ENCODE peak calls at places on chromosomes 2 and 18, in five cellular contexts. One of them, this sample, is unnamed.

GRCh38 chr2:70121627-70122372 is 34.5 kb downstream of the PCBP1 start:
- DNase-seq in GM12864: no peak
- DNase-seq in brain microvascular endothelial cell: no peak
- DNase-seq in PC-9: no peak
- DNase-seq in hepatocyte: no peak
- DNase-seq in this sample: peak

GRCh38 chr2:185567940-185568339 is 170.7 kb upstream of the FSIP2 start:
- DNase-seq in GM12864: no peak
- DNase-seq in brain microvascular endothelial cell: no peak
- DNase-seq in PC-9: no peak
- DNase-seq in hepatocyte: no peak
- DNase-seq in this sample: no peak

GRCh38 chr18:22056962-22057361 is 112.4 kb upstream of the GATA6 start:
- DNase-seq in GM12864: no peak
- DNase-seq in brain microvascular endothelial cell: no peak
- DNase-seq in PC-9: no peak
- DNase-seq in hepatocyte: no peak
- DNase-seq in this sample: no peak

GRCh38 chr2:166867874-166868514 is 20.3 kb upstream of the XIRP2 start:
- DNase-seq in GM12864: no peak
- DNase-seq in brain microvascular endothelial cell: no peak
- DNase-seq in PC-9: no peak
- DNase-seq in hepatocyte: no peak
- DNase-seq in this sample: no peak

GRCh38 chr2:39696838-39697237 is 31.1 kb downstream of the TMEM178A start:
- DNase-seq in GM12864: no peak
- DNase-seq in brain microvascular endothelial cell: peak
- DNase-seq in PC-9: no peak
- DNase-seq in hepatocyte: peak
- DNase-seq in this sample: no peak

GRCh38 chr2:20106746-20107145 is 55.3 kb upstream of the LAPTM4A start:
- DNase-seq in GM12864: no peak
- DNase-seq in brain microvascular endothelial cell: no peak
- DNase-seq in PC-9: peak
- DNase-seq in hepatocyte: peak
- DNase-seq in this sample: no peak

GRCh38 chr2:57959380-57959779 is 87.2 kb upstream of the VRK2 start:
- DNase-seq in GM12864: no peak
- DNase-seq in brain microvascular endothelial cell: no peak
- DNase-seq in PC-9: no peak
- DNase-seq in hepatocyte: no peak
- DNase-seq in this sample: no peak

GRCh38 chr2:141021109-141021508 is 1109.7 kb downstream of the LRP1B start:
- DNase-seq in GM12864: no peak
- DNase-seq in brain microvascular endothelial cell: peak
- DNase-seq in PC-9: peak
- DNase-seq in hepatocyte: no peak
- DNase-seq in this sample: no peak

GRCh38 chr2:233835230-233836186 is 18.8 kb downstream of the HJURP start:
- DNase-seq in GM12864: no peak
- DNase-seq in brain microvascular endothelial cell: no peak
- DNase-seq in PC-9: no peak
- DNase-seq in hepatocyte: no peak
- DNase-seq in this sample: no peak

GRCh38 chr18:35039633-35040032 is 1.6 kb upstream of the MAPRE2 start:
- DNase-seq in GM12864: no peak
- DNase-seq in brain microvascular endothelial cell: peak
- DNase-seq in PC-9: peak
- DNase-seq in hepatocyte: no peak
- DNase-seq in this sample: no peak

GRCh38 chr2:26401739-26402541 is at the start of gene DRC1:
- DNase-seq in GM12864: no peak
- DNase-seq in brain microvascular endothelial cell: peak
- DNase-seq in PC-9: no peak
- DNase-seq in hepatocyte: peak
- DNase-seq in this sample: peak

GRCh38 chr2:44433841-44434240 is 72.1 kb downstream of the CAMKMT start:
- DNase-seq in GM12864: no peak
- DNase-seq in brain microvascular endothelial cell: no peak
- DNase-seq in PC-9: peak
- DNase-seq in hepatocyte: no peak
- DNase-seq in this sample: no peak

GRCh38 chr2:104852161-104852689 is 1.7 kb upstream of the POU3F3 start:
- DNase-seq in GM12864: no peak
- DNase-seq in brain microvascular endothelial cell: no peak
- DNase-seq in PC-9: no peak
- DNase-seq in hepatocyte: no peak
- DNase-seq in this sample: no peak

GRCh38 chr2:191105082-191105481 is 45.7 kb downstream of the STAT4 start:
- DNase-seq in GM12864: no peak
- DNase-seq in brain microvascular endothelial cell: peak
- DNase-seq in PC-9: no peak
- DNase-seq in hepatocyte: no peak
- DNase-seq in this sample: no peak

GRCh38 chr2:133377021-133377481 is 191.2 kb downstream of the NCKAP5 start:
- DNase-seq in GM12864: no peak
- DNase-seq in brain microvascular endothelial cell: no peak
- DNase-seq in PC-9: no peak
- DNase-seq in hepatocyte: no peak
- DNase-seq in this sample: no peak

GRCh38 chr2:70984576-70985282 is 6.3 kb downstream of the ANKRD53 start:
- DNase-seq in GM12864: no peak
- DNase-seq in brain microvascular endothelial cell: no peak
- DNase-seq in PC-9: no peak
- DNase-seq in hepatocyte: peak
- DNase-seq in this sample: peak

GRCh38 chr2:35343135-35343534 is 1012.4 kb upstream of the CRIM1 start:
- DNase-seq in GM12864: no peak
- DNase-seq in brain microvascular endothelial cell: no peak
- DNase-seq in PC-9: no peak
- DNase-seq in hepatocyte: no peak
- DNase-seq in this sample: no peak

GRCh38 chr2:79717364-79718007 is 204.6 kb downstream of the CTNNA2 start:
- DNase-seq in GM12864: no peak
- DNase-seq in brain microvascular endothelial cell: peak
- DNase-seq in PC-9: no peak
- DNase-seq in hepatocyte: peak
- DNase-seq in this sample: no peak

GRCh38 chr18:58336605-58337004 is 292.3 kb downstream of the ALPK2 start:
- DNase-seq in GM12864: no peak
- DNase-seq in brain microvascular endothelial cell: no peak
- DNase-seq in PC-9: no peak
- DNase-seq in hepatocyte: no peak
- DNase-seq in this sample: no peak

GRCh38 chr2:28251337-28251736 is 141.3 kb upstream of the FOSL2 start:
- DNase-seq in GM12864: no peak
- DNase-seq in brain microvascular endothelial cell: no peak
- DNase-seq in PC-9: no peak
- DNase-seq in hepatocyte: no peak
- DNase-seq in this sample: no peak

GRCh38 chr18:75502286-75502685 is 74.8 kb upstream of the SMIM21 start:
- DNase-seq in GM12864: no peak
- DNase-seq in brain microvascular endothelial cell: peak
- DNase-seq in PC-9: no peak
- DNase-seq in hepatocyte: no peak
- DNase-seq in this sample: no peak

GRCh38 chr2:133753665-133754064 is 185.4 kb upstream of the NCKAP5 start:
- DNase-seq in GM12864: no peak
- DNase-seq in brain microvascular endothelial cell: no peak
- DNase-seq in PC-9: no peak
- DNase-seq in hepatocyte: no peak
- DNase-seq in this sample: no peak

GRCh38 chr2:25305809-25306208 is 35.9 kb downstream of the DNMT3A start:
- DNase-seq in GM12864: no peak
- DNase-seq in brain microvascular endothelial cell: no peak
- DNase-seq in PC-9: peak
- DNase-seq in hepatocyte: no peak
- DNase-seq in this sample: no peak

GRCh38 chr2:127067620-127068350 is 39.2 kb downstream of the BIN1 start:
- DNase-seq in GM12864: no peak
- DNase-seq in brain microvascular endothelial cell: peak
- DNase-seq in PC-9: peak
- DNase-seq in hepatocyte: peak
- DNase-seq in this sample: peak

GRCh38 chr2:172096661-172097547 is 5.8 kb downstream of the DLX2 start:
- DNase-seq in GM12864: no peak
- DNase-seq in brain microvascular endothelial cell: no peak
- DNase-seq in PC-9: no peak
- DNase-seq in hepatocyte: peak
- DNase-seq in this sample: peak

GRCh38 chr18:33584845-33585775 is 7.1 kb downstream of the ASXL3 start:
- DNase-seq in GM12864: no peak
- DNase-seq in brain microvascular endothelial cell: no peak
- DNase-seq in PC-9: no peak
- DNase-seq in hepatocyte: no peak
- DNase-seq in this sample: no peak

GRCh38 chr18:49368876-49369440 is 91.5 kb downstream of the DYM start:
- DNase-seq in GM12864: no peak
- DNase-seq in brain microvascular endothelial cell: no peak
- DNase-seq in PC-9: no peak
- DNase-seq in hepatocyte: no peak
- DNase-seq in this sample: no peak

GRCh38 chr18:907171-907879 is 2.7 kb downstream of the ADCYAP1 start:
- DNase-seq in GM12864: no peak
- DNase-seq in brain microvascular endothelial cell: no peak
- DNase-seq in PC-9: no peak
- DNase-seq in hepatocyte: peak
- DNase-seq in this sample: peak

GRCh38 chr2:56128235-56128634 is 55.6 kb upstream of the CCDC85A start:
- DNase-seq in GM12864: no peak
- DNase-seq in brain microvascular endothelial cell: no peak
- DNase-seq in PC-9: no peak
- DNase-seq in hepatocyte: no peak
- DNase-seq in this sample: no peak

GRCh38 chr2:71700041-71700879 is 246.9 kb downstream of the DYSF start:
- DNase-seq in GM12864: no peak
- DNase-seq in brain microvascular endothelial cell: no peak
- DNase-seq in PC-9: no peak
- DNase-seq in hepatocyte: no peak
- DNase-seq in this sample: no peak

GRCh38 chr2:178804791-178805190 is 2.4 kb downstream of the TTN start:
- DNase-seq in GM12864: no peak
- DNase-seq in brain microvascular endothelial cell: peak
- DNase-seq in PC-9: no peak
- DNase-seq in hepatocyte: no peak
- DNase-seq in this sample: peak

GRCh38 chr18:40956213-40956612 is 998.8 kb upstream of the PIK3C3 start:
- DNase-seq in GM12864: no peak
- DNase-seq in brain microvascular endothelial cell: no peak
- DNase-seq in PC-9: no peak
- DNase-seq in hepatocyte: no peak
- DNase-seq in this sample: no peak

GRCh38 chr18:35513181-35513932 is 15.6 kb upstream of the INO80C start:
- DNase-seq in GM12864: no peak
- DNase-seq in brain microvascular endothelial cell: peak
- DNase-seq in PC-9: peak
- DNase-seq in hepatocyte: peak
- DNase-seq in this sample: no peak

GRCh38 chr2:15748736-15749323 is 157.2 kb downstream of the DDX1 start:
- DNase-seq in GM12864: no peak
- DNase-seq in brain microvascular endothelial cell: no peak
- DNase-seq in PC-9: no peak
- DNase-seq in hepatocyte: peak
- DNase-seq in this sample: peak

GRCh38 chr18:32582455-32582854 is 111.8 kb upstream of the GAREM1 start:
- DNase-seq in GM12864: no peak
- DNase-seq in brain microvascular endothelial cell: no peak
- DNase-seq in PC-9: no peak
- DNase-seq in hepatocyte: no peak
- DNase-seq in this sample: no peak

DNA sequence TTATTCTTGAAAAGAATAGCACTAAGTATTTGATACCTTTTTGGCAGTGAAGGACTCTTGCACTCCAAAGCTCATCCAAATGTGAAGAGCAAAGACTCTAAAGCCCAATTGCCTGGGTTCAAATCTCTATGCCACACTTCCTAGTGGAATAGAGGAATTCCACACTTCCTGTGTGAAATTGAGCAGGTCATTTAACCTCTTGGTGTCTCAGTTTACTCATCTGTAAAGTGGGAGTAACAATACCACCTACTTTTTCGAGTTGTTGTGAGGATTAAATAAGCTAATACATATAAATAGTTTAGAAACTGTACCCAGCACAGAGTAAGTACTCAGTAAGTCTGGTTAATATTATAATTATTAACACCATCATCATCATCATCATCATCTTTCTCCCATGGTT is 72.6 kb downstream of the AP1S3 start:
- DNase-seq in GM12864: no peak
- DNase-seq in brain microvascular endothelial cell: no peak
- DNase-seq in PC-9: no peak
- DNase-seq in hepatocyte: no peak
- DNase-seq in this sample: no peak
- TF ChIP-seq CTCF in GM12864: no peak
- TF ChIP-seq CTCF in brain microvascular endothelial cell: no peak
- TF ChIP-seq CTCF in PC-9: no peak
- TF ChIP-seq CTCF in hepatocyte: no peak
- TF ChIP-seq CTCF in this sample: no peak

DNA sequence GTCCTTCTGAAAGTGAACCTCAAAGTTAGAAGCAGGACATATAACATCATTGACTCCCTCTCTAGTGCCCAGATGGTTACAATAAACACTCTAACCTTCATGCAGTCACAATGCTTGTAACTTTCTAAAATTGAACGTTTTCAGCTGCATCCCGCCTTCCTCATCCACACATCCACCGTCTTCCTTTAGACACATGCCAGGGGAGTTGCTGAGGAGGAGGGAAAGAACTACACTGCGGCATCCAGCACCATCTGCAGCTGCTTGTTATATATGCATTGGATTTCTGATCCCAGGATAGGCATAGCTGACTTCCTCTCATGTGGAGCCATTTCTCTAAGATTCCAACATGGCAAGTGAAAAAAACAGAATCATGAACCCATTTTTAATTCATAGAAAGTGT is 96.8 kb downstream of the FBXO15 start:
- DNase-seq in GM12864: no peak
- DNase-seq in brain microvascular endothelial cell: no peak
- DNase-seq in PC-9: no peak
- DNase-seq in hepatocyte: no peak
- DNase-seq in this sample: no peak
- TF ChIP-seq CTCF in GM12864: no peak
- TF ChIP-seq CTCF in brain microvascular endothelial cell: no peak
- TF ChIP-seq CTCF in PC-9: no peak
- TF ChIP-seq CTCF in hepatocyte: no peak
- TF ChIP-seq CTCF in this sample: no peak

GRCh38 chr18:61432590-61432989 is 99.4 kb downstream of the CDH20 start:
- DNase-seq in GM12864: no peak
- DNase-seq in brain microvascular endothelial cell: no peak
- DNase-seq in PC-9: no peak
- DNase-seq in hepatocyte: no peak
- DNase-seq in this sample: no peak

GRCh38 chr18:61435064-61435652 is 101.9 kb downstream of the CDH20 start:
- DNase-seq in GM12864: no peak
- DNase-seq in brain microvascular endothelial cell: peak
- DNase-seq in PC-9: no peak
- DNase-seq in hepatocyte: peak
- DNase-seq in this sample: peak
- TF ChIP-seq CTCF in GM12864: peak
- TF ChIP-seq CTCF in brain microvascular endothelial cell: peak
- TF ChIP-seq CTCF in PC-9: peak
- TF ChIP-seq CTCF in hepatocyte: peak
- TF ChIP-seq CTCF in this sample: peak

GRCh38 chr2:10909050-10909995 is 2.4 kb upstream of the KCNF1 start:
- DNase-seq in GM12864: no peak
- DNase-seq in brain microvascular endothelial cell: no peak
- DNase-seq in PC-9: peak
- DNase-seq in hepatocyte: peak
- DNase-seq in this sample: no peak
- TF ChIP-seq CTCF in GM12864: peak
- TF ChIP-seq CTCF in brain microvascular endothelial cell: peak
- TF ChIP-seq CTCF in PC-9: peak
- TF ChIP-seq CTCF in hepatocyte: peak
- TF ChIP-seq CTCF in this sample: no peak